ENCODE peak calls at places on chromosomes 11 and 22, in seven cellular contexts. V, N, Y, G, M, P and A are unnamed samples.

GRCh38 chr22:41787331-41787730 is 13.1 kb upstream of the CCDC134 start:
- DNase-seq in N (no peak), G (no peak), P (no peak), M (no peak), Y (no peak), V (no peak), A (no peak)

GRCh38 chr11:133705873-133706272 is 139.4 kb downstream of the SPATA19 start:
- DNase-seq in V (no peak), N (no peak), G (no peak), M (no peak), Y (no peak), P (no peak), A (no peak)

GRCh38 chr11:17696741-17697140 is 22.6 kb upstream of the MYOD1 start:
- DNase-seq in N (no peak), M (no peak), V (no peak), G (no peak), Y (no peak), P (no peak), A (no peak)

GRCh38 chr22:50274311-50274710 is 4.1 kb upstream of the MAPK11 start:
- DNase-seq in G (peak), P (no peak), M (peak), Y (no peak), V (no peak), N (peak), A (peak)

GRCh38 chr22:32850591-32851517 is 49.3 kb downstream of the TIMP3 start:
- DNase-seq in V (no peak), G (peak), Y (no peak), N (peak), M (peak), P (peak), A (peak)

GRCh38 chr11:122743949-122744876 is 88.7 kb downstream of the UBASH3B start:
- DNase-seq in Y (no peak), M (peak), N (no peak), G (no peak), V (no peak), P (no peak), A (no peak)

GRCh38 chr11:12704049-12704448 is 29.8 kb downstream of the TEAD1 start:
- DNase-seq in Y (no peak), N (no peak), M (no peak), P (no peak), V (no peak), G (peak), A (peak)

GRCh38 chr11:48063424-48063978 is 83.1 kb downstream of the PTPRJ start:
- DNase-seq in G (peak), P (no peak), M (no peak), N (no peak), Y (no peak), V (no peak), A (peak)

GRCh38 chr11:62413060-62413696 is 5.7 kb upstream of the SCGB1A1 start:
- DNase-seq in N (no peak), V (no peak), P (no peak), G (no peak), Y (no peak), M (no peak), A (no peak)

GRCh38 chr11:111637885-111638284 is 35.6 kb downstream of the SIK2 start:
- DNase-seq in V (no peak), Y (no peak), G (no peak), P (no peak), N (no peak), M (no peak), A (no peak)

GRCh38 chr11:74171630-74172465 is 759 bp downstream of the PPME1 start:
- DNase-seq in Y (no peak), N (no peak), V (peak), P (no peak), G (no peak), M (no peak), A (no peak)

GRCh38 chr11:91857194-91857593 is 367.4 kb upstream of the FAT3 start:
- DNase-seq in Y (no peak), G (no peak), P (no peak), M (no peak), N (no peak), V (no peak), A (no peak)

GRCh38 chr11:2838676-2839075 is 46.9 kb downstream of the CDKN1C start:
- DNase-seq in V (no peak), N (no peak), G (no peak), P (no peak), Y (no peak), M (no peak), A (no peak)